ENCODE peak calls at places on chromosomes 11 and 22, in ten cellular contexts. X is GM23338; N is CD8-positive, alpha-beta T cell; S is stimulated activated CD4-positive, alpha-beta T cell treated with anti-CD3 and anti-CD28 coated beads, Interleukin-1b, Interleukin-23, amount 100 ng/mL, for 1 hour; H is stomach; B is adrenal gland; E is activated naive CD8-positive, alpha-beta T cell treated with anti-CD3 and anti-CD28 coated beads, Interleukin-2, amount 50 U/mL, for 24 hours; D is fibroblast of pulmonary artery; A is HT1080; J is H4. P is an unnamed sample.

GRCh38 chr11:119571311-119571710 is 148.3 kb upstream of the THY1 start:
- DNase-seq in H (no peak), B (no peak), D (no peak), S (no peak), J (no peak), E (no peak), A (no peak), X (no peak), N (no peak), P (no peak)

GRCh38 chr11:36601145-36601544 is 3.1 kb upstream of the RAG2 start:
- DNase-seq in X (no peak), E (no peak), J (no peak), D (no peak), H (no peak), N (no peak), S (no peak), A (no peak), B (no peak), P (no peak)

GRCh38 chr11:61793084-61793828 is 545 bp downstream of the FEN1 start:
- DNase-seq in H (no peak), N (no peak), B (no peak), X (peak; percentile 24), A (no peak), J (no peak), D (no peak), S (no peak), E (peak; percentile 25), P (no peak)

GRCh38 chr11:14065153-14065552 is 102.6 kb downstream of the SPON1 start:
- DNase-seq in B (no peak), A (no peak), S (no peak), E (peak; percentile 22), N (no peak), X (no peak), D (no peak), H (no peak), J (no peak), P (no peak)

GRCh38 chr11:8329961-8330361 is 66.3 kb upstream of the LMO1 start:
- DNase-seq in N (no peak), D (no peak), E (no peak), H (no peak), B (no peak), S (no peak), J (no peak), A (no peak), X (peak; percentile 46), P (no peak)

GRCh38 chr11:76682681-76683080 is 12.1 kb upstream of the LRRC32 start:
- DNase-seq in S (no peak), X (no peak), A (no peak), N (no peak), H (no peak), D (no peak), J (no peak), B (no peak), E (no peak), P (no peak)

GRCh38 chr11:65473275-65473860 is 25.5 kb upstream of the MALAT1 start:
- DNase-seq in E (no peak), S (no peak), A (peak; percentile 52), B (no peak), N (no peak), H (no peak), X (no peak), D (no peak), J (no peak), P (no peak)

GRCh38 chr11:63845305-63845704 is 6.4 kb downstream of the MARK2 start:
- DNase-seq in E (no peak), D (peak; percentile 83), J (no peak), N (no peak), B (peak; percentile 33), A (peak; percentile 52), H (no peak), S (no peak), X (no peak), P (no peak)

GRCh38 chr11:134032031-134032430 is 36.8 kb upstream of the JAM3 start:
- DNase-seq in J (no peak), H (no peak), S (no peak), X (no peak), D (no peak), A (no peak), B (no peak), E (no peak), N (no peak), P (no peak)

GRCh38 chr22:40156001-40156516 is 21.7 kb upstream of the TNRC6B start:
- DNase-seq in J (peak; percentile 74), D (peak; percentile 57), A (peak; percentile 70), X (peak; percentile 74), S (no peak), B (peak; percentile 58), H (peak; percentile 81), N (no peak), E (no peak), P (no peak)

GRCh38 chr11:104873252-104873651 is 25.0 kb downstream of the CASP12 start:
- DNase-seq in A (no peak), J (no peak), D (no peak), E (no peak), X (peak; percentile 56), S (no peak), N (no peak), H (no peak), B (no peak), P (no peak)

GRCh38 chr22:24510694-24511625 is 15.8 kb downstream of the UPB1 start:
- DNase-seq in H (peak; percentile 68), B (peak; percentile 48), X (no peak), A (peak; percentile 50), S (no peak), D (peak; percentile 85), J (peak; percentile 47), E (no peak), N (no peak), P (no peak)

GRCh38 chr11:80255021-80255420 is 814.2 kb upstream of the TENM4 start:
- DNase-seq in X (no peak), S (no peak), J (no peak), H (no peak), E (no peak), A (no peak), B (no peak), N (no peak), D (no peak), P (no peak)

GRCh38 chr11:126585388-126586302 is 230.2 kb downstream of the ST3GAL4 start:
- DNase-seq in N (no peak), D (peak; percentile 97), X (peak; percentile 86), H (peak; percentile 29), E (no peak), B (peak; percentile 82), A (peak; percentile 97), S (no peak), J (peak; percentile 80), P (peak; percentile 53)

GRCh38 chr11:12681462-12681861 is 7.2 kb downstream of the TEAD1 start:
- DNase-seq in E (no peak), D (no peak), J (no peak), A (no peak), S (no peak), N (no peak), H (no peak), X (no peak), B (no peak), P (no peak)

GRCh38 chr11:58625826-58626460 is 3.5 kb downstream of the CNTF start:
- DNase-seq in S (no peak), E (no peak), N (no peak), H (no peak), D (peak; percentile 27), J (no peak), X (no peak), A (no peak), B (no peak), P (no peak)

GRCh38 chr22:23119492-23120414 is 22.0 kb downstream of the RSPH14 start:
- DNase-seq in E (peak; percentile 55), B (no peak), J (no peak), X (no peak), N (peak; percentile 66), A (peak; percentile 46), D (no peak), S (no peak), H (no peak), P (no peak)

P was measured in SJSA1.